ENCODE peak calls at places on chromosomes 6 and 20, in eight cellular contexts. One of them, this sample, is unnamed.

GRCh38 chr6:14732845-14733757 is 512.8 kb upstream of the JARID2 start:
- DNase-seq in bronchial epithelial cell: peak
- DNase-seq in neural crest cell: no peak
- DNase-seq in mammary epithelial cell: peak
- DNase-seq in fibroblast of pulmonary artery: peak
- DNase-seq in left ventricle myocardium inferior: no peak
- DNase-seq in RWPE1: peak
- DNase-seq in IMR-90: peak
- DNase-seq in this sample: no peak

GRCh38 chr6:44024597-44025219 is 102.5 kb downstream of the MRPL14 start:
- DNase-seq in bronchial epithelial cell: no peak
- DNase-seq in neural crest cell: no peak
- DNase-seq in mammary epithelial cell: no peak
- DNase-seq in fibroblast of pulmonary artery: no peak
- DNase-seq in left ventricle myocardium inferior: no peak
- DNase-seq in RWPE1: no peak
- DNase-seq in IMR-90: no peak
- DNase-seq in this sample: no peak

GRCh38 chr6:63307581-63308246 is 12.1 kb downstream of the LGSN start:
- DNase-seq in bronchial epithelial cell: peak
- DNase-seq in neural crest cell: no peak
- DNase-seq in mammary epithelial cell: peak
- DNase-seq in fibroblast of pulmonary artery: peak
- DNase-seq in left ventricle myocardium inferior: no peak
- DNase-seq in RWPE1: peak
- DNase-seq in IMR-90: peak
- DNase-seq in this sample: peak

GRCh38 chr6:147666254-147666653 is 157.8 kb downstream of the SAMD5 start:
- DNase-seq in bronchial epithelial cell: no peak
- DNase-seq in neural crest cell: no peak
- DNase-seq in mammary epithelial cell: no peak
- DNase-seq in fibroblast of pulmonary artery: no peak
- DNase-seq in left ventricle myocardium inferior: no peak
- DNase-seq in RWPE1: no peak
- DNase-seq in IMR-90: no peak
- DNase-seq in this sample: no peak

GRCh38 chr6:153503810-153504209 is 372.7 kb upstream of the RGS17 start:
- DNase-seq in bronchial epithelial cell: peak
- DNase-seq in neural crest cell: no peak
- DNase-seq in mammary epithelial cell: no peak
- DNase-seq in fibroblast of pulmonary artery: no peak
- DNase-seq in left ventricle myocardium inferior: no peak
- DNase-seq in RWPE1: no peak
- DNase-seq in IMR-90: no peak
- DNase-seq in this sample: no peak

GRCh38 chr20:1212607-1213396 is 9.5 kb downstream of the C20orf202 start:
- DNase-seq in bronchial epithelial cell: peak
- DNase-seq in neural crest cell: peak
- DNase-seq in mammary epithelial cell: peak
- DNase-seq in fibroblast of pulmonary artery: peak
- DNase-seq in left ventricle myocardium inferior: peak
- DNase-seq in RWPE1: peak
- DNase-seq in IMR-90: peak
- DNase-seq in this sample: peak

GRCh38 chr6:160080097-160080496 is 41.5 kb upstream of the SLC22A1 start:
- DNase-seq in bronchial epithelial cell: no peak
- DNase-seq in neural crest cell: no peak
- DNase-seq in mammary epithelial cell: no peak
- DNase-seq in fibroblast of pulmonary artery: no peak
- DNase-seq in left ventricle myocardium inferior: no peak
- DNase-seq in RWPE1: no peak
- DNase-seq in IMR-90: no peak
- DNase-seq in this sample: no peak

GRCh38 chr6:39819676-39820075 is 27.5 kb downstream of the DAAM2 start:
- DNase-seq in bronchial epithelial cell: no peak
- DNase-seq in neural crest cell: no peak
- DNase-seq in mammary epithelial cell: no peak
- DNase-seq in fibroblast of pulmonary artery: no peak
- DNase-seq in left ventricle myocardium inferior: no peak
- DNase-seq in RWPE1: no peak
- DNase-seq in IMR-90: no peak
- DNase-seq in this sample: no peak

GRCh38 chr6:150412221-150412620 is 43.4 kb downstream of the IYD start:
- DNase-seq in bronchial epithelial cell: no peak
- DNase-seq in neural crest cell: no peak
- DNase-seq in mammary epithelial cell: no peak
- DNase-seq in fibroblast of pulmonary artery: no peak
- DNase-seq in left ventricle myocardium inferior: no peak
- DNase-seq in RWPE1: no peak
- DNase-seq in IMR-90: no peak
- DNase-seq in this sample: no peak

GRCh38 chr6:25279748-25280616 is 808 bp downstream of the CARMIL1 start:
- DNase-seq in bronchial epithelial cell: no peak
- DNase-seq in neural crest cell: no peak
- DNase-seq in mammary epithelial cell: peak
- DNase-seq in fibroblast of pulmonary artery: no peak
- DNase-seq in left ventricle myocardium inferior: no peak
- DNase-seq in RWPE1: peak
- DNase-seq in IMR-90: no peak
- DNase-seq in this sample: no peak

GRCh38 chr6:16150098-16150497 is 21.2 kb downstream of the MYLIP start:
- DNase-seq in bronchial epithelial cell: no peak
- DNase-seq in neural crest cell: no peak
- DNase-seq in mammary epithelial cell: no peak
- DNase-seq in fibroblast of pulmonary artery: no peak
- DNase-seq in left ventricle myocardium inferior: no peak
- DNase-seq in RWPE1: no peak
- DNase-seq in IMR-90: no peak
- DNase-seq in this sample: no peak

DNA sequence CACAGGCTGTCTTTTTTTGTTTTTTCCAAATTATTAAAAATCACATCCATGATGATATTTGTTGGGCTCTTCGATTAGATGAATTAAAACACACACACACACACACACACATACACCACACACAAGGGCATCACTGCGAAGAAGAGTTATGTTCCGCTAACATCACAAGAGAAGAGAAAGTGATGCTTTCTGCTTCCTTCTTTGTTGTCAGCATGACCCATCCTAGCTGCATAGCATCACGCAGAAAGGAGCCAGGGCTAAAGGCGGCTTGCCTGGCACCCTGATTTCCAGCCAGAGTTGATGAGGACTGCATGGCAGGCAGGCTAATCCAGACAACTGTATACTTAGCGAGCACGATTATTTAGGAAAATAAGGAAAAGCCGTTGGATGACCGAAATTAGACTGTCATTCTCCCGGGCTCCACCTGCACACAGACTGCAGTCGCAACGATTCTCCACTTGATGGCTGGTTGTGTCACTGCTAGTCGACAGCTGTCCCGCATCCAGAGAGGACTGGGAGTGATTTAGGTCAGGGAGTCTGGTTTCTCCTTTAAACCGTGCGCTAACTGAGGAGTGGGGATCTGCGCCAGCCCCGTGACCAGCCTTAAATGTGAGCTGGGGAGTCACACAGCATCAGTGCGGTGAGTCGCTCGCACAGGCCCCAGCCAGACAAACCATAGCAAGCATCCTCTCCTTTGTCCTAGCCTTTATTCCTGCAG is 70.6 kb upstream of the SOX4 start:
- DNase-seq in bronchial epithelial cell: no peak
- DNase-seq in neural crest cell: no peak
- DNase-seq in mammary epithelial cell: no peak
- DNase-seq in fibroblast of pulmonary artery: no peak
- DNase-seq in left ventricle myocardium inferior: no peak
- DNase-seq in RWPE1: no peak
- DNase-seq in IMR-90: no peak
- DNase-seq in this sample: no peak
- TF ChIP-seq CTCF in bronchial epithelial cell: no peak
- TF ChIP-seq CTCF in neural crest cell: peak
- TF ChIP-seq CTCF in mammary epithelial cell: no peak
- TF ChIP-seq CTCF in fibroblast of pulmonary artery: no peak
- TF ChIP-seq CTCF in left ventricle myocardium inferior: peak
- TF ChIP-seq CTCF in RWPE1: no peak
- TF ChIP-seq CTCF in IMR-90: no peak
- TF ChIP-seq CTCF in this sample: no peak

DNA sequence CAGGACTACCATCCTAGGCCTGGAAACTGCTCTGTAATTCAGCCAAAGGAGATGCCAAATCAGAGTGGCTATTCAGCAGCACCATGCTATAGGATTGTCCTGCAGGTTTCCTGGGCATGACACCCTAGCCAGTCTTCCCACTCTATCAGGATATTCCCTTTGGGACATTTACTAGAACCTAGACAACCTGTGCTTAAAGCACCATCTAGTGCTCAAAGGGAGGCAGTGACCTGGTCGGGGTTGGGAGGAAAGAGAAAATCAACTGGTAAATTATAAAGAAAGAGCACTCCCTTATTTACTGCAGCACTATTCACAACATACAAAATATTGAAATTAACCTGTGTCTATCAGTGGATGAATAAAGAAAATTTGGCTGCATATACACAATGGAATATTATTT is 67.2 kb upstream of the SMLR1 start:
- DNase-seq in bronchial epithelial cell: peak
- DNase-seq in neural crest cell: peak
- DNase-seq in mammary epithelial cell: peak
- DNase-seq in fibroblast of pulmonary artery: peak
- DNase-seq in left ventricle myocardium inferior: no peak
- DNase-seq in RWPE1: peak
- DNase-seq in IMR-90: peak
- DNase-seq in this sample: no peak
- TF ChIP-seq CTCF in bronchial epithelial cell: peak
- TF ChIP-seq CTCF in neural crest cell: peak
- TF ChIP-seq CTCF in mammary epithelial cell: peak
- TF ChIP-seq CTCF in fibroblast of pulmonary artery: peak
- TF ChIP-seq CTCF in left ventricle myocardium inferior: no peak
- TF ChIP-seq CTCF in RWPE1: no peak
- TF ChIP-seq CTCF in IMR-90: peak
- TF ChIP-seq CTCF in this sample: peak

DNA sequence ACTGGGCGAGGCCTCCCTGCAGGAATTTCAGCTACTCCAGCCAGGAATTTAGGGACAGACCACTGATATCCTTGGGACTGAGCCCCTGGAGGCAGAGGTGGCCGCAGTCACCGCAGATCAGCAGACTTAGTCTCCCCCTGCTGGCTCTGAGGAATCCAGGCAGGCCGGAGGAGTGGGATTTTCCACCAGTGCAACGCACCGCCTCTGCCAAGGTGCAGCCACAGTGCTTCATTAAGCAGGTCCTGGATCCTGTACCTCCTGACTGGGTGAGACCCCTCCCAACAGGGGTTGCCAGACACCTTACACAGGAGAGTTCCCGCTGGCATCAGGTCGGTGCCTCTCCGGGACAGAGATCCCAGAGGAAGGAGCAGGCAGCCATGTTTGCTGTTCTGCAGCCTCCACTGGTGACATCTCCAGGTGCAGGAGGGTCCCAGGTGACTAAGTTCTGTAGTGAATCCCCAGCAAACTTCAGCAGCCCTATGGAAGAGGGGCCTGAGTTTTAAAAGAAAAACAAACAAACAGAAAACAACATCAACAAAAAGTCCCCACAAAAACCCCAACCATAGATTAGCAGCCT is 515.2 kb downstream of the FRK start:
- DNase-seq in bronchial epithelial cell: no peak
- DNase-seq in neural crest cell: peak
- DNase-seq in mammary epithelial cell: no peak
- DNase-seq in fibroblast of pulmonary artery: no peak
- DNase-seq in left ventricle myocardium inferior: no peak
- DNase-seq in RWPE1: no peak
- DNase-seq in IMR-90: no peak
- DNase-seq in this sample: no peak
- TF ChIP-seq CTCF in bronchial epithelial cell: no peak
- TF ChIP-seq CTCF in neural crest cell: peak
- TF ChIP-seq CTCF in mammary epithelial cell: no peak
- TF ChIP-seq CTCF in fibroblast of pulmonary artery: no peak
- TF ChIP-seq CTCF in left ventricle myocardium inferior: peak
- TF ChIP-seq CTCF in RWPE1: no peak
- TF ChIP-seq CTCF in IMR-90: peak
- TF ChIP-seq CTCF in this sample: no peak

GRCh38 chr20:38806855-38807655 is 1.6 kb downstream of the PPP1R16B start:
- DNase-seq in bronchial epithelial cell: no peak
- DNase-seq in neural crest cell: no peak
- DNase-seq in mammary epithelial cell: no peak
- DNase-seq in fibroblast of pulmonary artery: no peak
- DNase-seq in left ventricle myocardium inferior: no peak
- DNase-seq in RWPE1: no peak
- DNase-seq in IMR-90: no peak
- DNase-seq in this sample: no peak

GRCh38 chr20:38804243-38804642 is 1.3 kb upstream of the PPP1R16B start:
- DNase-seq in bronchial epithelial cell: no peak
- DNase-seq in neural crest cell: no peak
- DNase-seq in mammary epithelial cell: no peak
- DNase-seq in fibroblast of pulmonary artery: no peak
- DNase-seq in left ventricle myocardium inferior: no peak
- DNase-seq in RWPE1: no peak
- DNase-seq in IMR-90: no peak
- DNase-seq in this sample: no peak

GRCh38 chr20:38804682-38805501 is 605 bp upstream of the PPP1R16B start:
- DNase-seq in bronchial epithelial cell: no peak
- DNase-seq in neural crest cell: no peak
- DNase-seq in mammary epithelial cell: no peak
- DNase-seq in fibroblast of pulmonary artery: peak
- DNase-seq in left ventricle myocardium inferior: no peak
- DNase-seq in RWPE1: no peak
- DNase-seq in IMR-90: no peak
- DNase-seq in this sample: no peak

GRCh38 chr20:38805502-38805957 is at the start of gene PPP1R16B:
- DNase-seq in bronchial epithelial cell: no peak
- DNase-seq in neural crest cell: peak
- DNase-seq in mammary epithelial cell: no peak
- DNase-seq in fibroblast of pulmonary artery: peak
- DNase-seq in left ventricle myocardium inferior: peak
- DNase-seq in RWPE1: no peak
- DNase-seq in IMR-90: no peak
- DNase-seq in this sample: no peak

DNA sequence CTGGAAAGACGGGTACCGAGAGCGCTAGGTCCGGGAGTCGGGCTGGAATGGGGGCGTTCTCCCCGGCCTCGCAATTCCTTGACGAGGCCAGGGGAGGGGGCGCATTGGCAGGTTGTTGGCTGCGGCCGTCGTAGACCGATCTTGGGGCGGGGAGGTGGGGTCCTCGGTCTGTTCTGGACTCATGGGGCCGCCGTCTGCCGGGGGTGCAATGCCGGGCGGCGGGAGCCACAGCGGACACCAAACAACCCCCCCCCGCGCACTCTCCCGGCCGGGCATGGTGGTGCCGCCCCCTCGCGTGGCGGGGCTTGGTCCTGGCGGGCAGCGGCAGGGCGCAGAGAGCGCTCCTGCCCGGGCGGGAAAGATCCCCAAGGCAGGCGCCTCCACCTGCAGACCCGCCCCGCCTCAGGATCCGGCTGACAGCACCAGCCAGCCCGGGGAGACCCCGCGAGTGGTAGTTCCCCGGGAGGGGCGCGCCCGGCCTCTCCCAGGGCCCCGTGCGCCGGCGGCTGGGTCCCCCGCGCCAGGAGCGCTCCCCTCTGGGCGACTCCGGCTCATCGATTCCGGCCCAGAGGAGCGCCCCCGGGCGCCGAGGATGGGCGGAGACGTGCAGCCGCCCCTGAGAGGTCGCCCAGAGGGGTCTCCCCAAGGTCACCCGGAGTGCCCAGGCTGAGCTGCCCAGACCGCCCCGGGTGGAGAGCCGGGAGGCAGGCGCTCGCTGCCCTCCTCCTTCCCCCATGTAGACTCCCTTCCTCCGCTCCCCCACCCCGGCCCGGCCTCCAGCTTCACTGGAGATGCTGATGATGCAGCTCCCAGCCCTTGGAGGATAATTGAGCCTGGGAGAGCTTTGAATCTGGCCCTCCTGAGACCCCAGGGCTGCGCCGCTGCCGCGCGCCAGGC is 709 bp downstream of the PPP1R16B start:
- DNase-seq in bronchial epithelial cell: no peak
- DNase-seq in neural crest cell: peak
- DNase-seq in mammary epithelial cell: no peak
- DNase-seq in fibroblast of pulmonary artery: no peak
- DNase-seq in left ventricle myocardium inferior: peak
- DNase-seq in RWPE1: no peak
- DNase-seq in IMR-90: no peak
- DNase-seq in this sample: no peak
- TF ChIP-seq CTCF in bronchial epithelial cell: no peak
- TF ChIP-seq CTCF in neural crest cell: no peak
- TF ChIP-seq CTCF in mammary epithelial cell: no peak
- TF ChIP-seq CTCF in fibroblast of pulmonary artery: no peak
- TF ChIP-seq CTCF in left ventricle myocardium inferior: no peak
- TF ChIP-seq CTCF in RWPE1: no peak
- TF ChIP-seq CTCF in IMR-90: no peak
- TF ChIP-seq CTCF in this sample: no peak